ENCODE peak calls at places on chromosomes 12 and 14, in five cellular contexts. One of them, this sample, is unnamed.
A peak's percentile ranks its signal among the peaks of the same experiment; 100 is the strongest.

GRCh38 chr12:99521664-99522063 is 125.9 kb upstream of the GARIN6 start:
- DNase-seq in Ammon's horn: no peak
- DNase-seq in activated T-cell treated with anti-CD3 and anti-CD28 coated beads, Interleukin-2, amount 50 U/mL, for 72 hours: no peak
- DNase-seq in fibroblast of mammary gland: no peak
- DNase-seq in CD4-positive, alpha-beta T cell: no peak
- DNase-seq in this sample: no peak

GRCh38 chr12:47509398-47509851 is 196.4 kb downstream of the RPAP3 start:
- DNase-seq in fibroblast of mammary gland: peak; percentile 8
- DNase-seq in Ammon's horn: no peak
- DNase-seq in CD4-positive, alpha-beta T cell: no peak
- DNase-seq in activated T-cell treated with anti-CD3 and anti-CD28 coated beads, Interleukin-2, amount 50 U/mL, for 72 hours: no peak
- DNase-seq in this sample: peak; percentile 90

GRCh38 chr12:21169878-21170472 is 39.0 kb downstream of the SLCO1B1 start:
- DNase-seq in activated T-cell treated with anti-CD3 and anti-CD28 coated beads, Interleukin-2, amount 50 U/mL, for 72 hours: peak; percentile 17
- DNase-seq in CD4-positive, alpha-beta T cell: no peak
- DNase-seq in fibroblast of mammary gland: peak; percentile 31
- DNase-seq in Ammon's horn: no peak
- DNase-seq in this sample: peak; percentile 7

GRCh38 chr14:33916663-33917565 is 34.0 kb downstream of the EGLN3 start:
- DNase-seq in CD4-positive, alpha-beta T cell: no peak
- DNase-seq in Ammon's horn: no peak
- DNase-seq in fibroblast of mammary gland: peak; percentile 61
- DNase-seq in activated T-cell treated with anti-CD3 and anti-CD28 coated beads, Interleukin-2, amount 50 U/mL, for 72 hours: no peak
- DNase-seq in this sample: peak; percentile 42

GRCh38 chr12:106342397-106343212 is 14.9 kb upstream of the POLR3B start:
- DNase-seq in activated T-cell treated with anti-CD3 and anti-CD28 coated beads, Interleukin-2, amount 50 U/mL, for 72 hours: no peak
- DNase-seq in CD4-positive, alpha-beta T cell: no peak
- DNase-seq in Ammon's horn: peak; percentile 26
- DNase-seq in fibroblast of mammary gland: peak; percentile 89
- DNase-seq in this sample: peak; percentile 74

GRCh38 chr12:66742508-66743367 is 63.9 kb upstream of the GRIP1 start:
- DNase-seq in CD4-positive, alpha-beta T cell: no peak
- DNase-seq in Ammon's horn: no peak
- DNase-seq in activated T-cell treated with anti-CD3 and anti-CD28 coated beads, Interleukin-2, amount 50 U/mL, for 72 hours: no peak
- DNase-seq in fibroblast of mammary gland: no peak
- DNase-seq in this sample: no peak

GRCh38 chr12:25866586-25867378 is 91.7 kb upstream of the RASSF8 start:
- DNase-seq in Ammon's horn: no peak
- DNase-seq in fibroblast of mammary gland: no peak
- DNase-seq in activated T-cell treated with anti-CD3 and anti-CD28 coated beads, Interleukin-2, amount 50 U/mL, for 72 hours: no peak
- DNase-seq in CD4-positive, alpha-beta T cell: no peak
- DNase-seq in this sample: peak; percentile 75

GRCh38 chr12:30146561-30146960 is 362.8 kb upstream of the TMTC1 start:
- DNase-seq in Ammon's horn: no peak
- DNase-seq in fibroblast of mammary gland: no peak
- DNase-seq in CD4-positive, alpha-beta T cell: no peak
- DNase-seq in activated T-cell treated with anti-CD3 and anti-CD28 coated beads, Interleukin-2, amount 50 U/mL, for 72 hours: no peak
- DNase-seq in this sample: no peak

GRCh38 chr12:77204055-77204454 is 138.7 kb upstream of the E2F7 start:
- DNase-seq in Ammon's horn: no peak
- DNase-seq in fibroblast of mammary gland: peak; percentile 17
- DNase-seq in activated T-cell treated with anti-CD3 and anti-CD28 coated beads, Interleukin-2, amount 50 U/mL, for 72 hours: no peak
- DNase-seq in CD4-positive, alpha-beta T cell: no peak
- DNase-seq in this sample: peak; percentile 13

GRCh38 chr14:104878582-104878981 is 13.5 kb downstream of the CEP170B start:
- DNase-seq in activated T-cell treated with anti-CD3 and anti-CD28 coated beads, Interleukin-2, amount 50 U/mL, for 72 hours: no peak
- DNase-seq in Ammon's horn: no peak
- DNase-seq in fibroblast of mammary gland: no peak
- DNase-seq in CD4-positive, alpha-beta T cell: no peak
- DNase-seq in this sample: no peak

GRCh38 chr14:73789996-73790581 is 61.5 kb upstream of the PTGR2 start:
- DNase-seq in CD4-positive, alpha-beta T cell: no peak
- DNase-seq in activated T-cell treated with anti-CD3 and anti-CD28 coated beads, Interleukin-2, amount 50 U/mL, for 72 hours: no peak
- DNase-seq in Ammon's horn: peak; percentile 93
- DNase-seq in fibroblast of mammary gland: peak; percentile 98
- DNase-seq in this sample: peak; percentile 91

GRCh38 chr12:47804177-47804576 is 15.5 kb downstream of the HDAC7 start:
- DNase-seq in fibroblast of mammary gland: no peak
- DNase-seq in Ammon's horn: no peak
- DNase-seq in activated T-cell treated with anti-CD3 and anti-CD28 coated beads, Interleukin-2, amount 50 U/mL, for 72 hours: no peak
- DNase-seq in CD4-positive, alpha-beta T cell: no peak
- DNase-seq in this sample: no peak

GRCh38 chr12:120925740-120926563 is 21.8 kb upstream of the SPPL3 start:
- DNase-seq in fibroblast of mammary gland: no peak
- DNase-seq in CD4-positive, alpha-beta T cell: no peak
- DNase-seq in activated T-cell treated with anti-CD3 and anti-CD28 coated beads, Interleukin-2, amount 50 U/mL, for 72 hours: no peak
- DNase-seq in Ammon's horn: no peak
- DNase-seq in this sample: no peak

GRCh38 chr12:26195641-26196423 is 459 bp downstream of the SSPN start:
- DNase-seq in activated T-cell treated with anti-CD3 and anti-CD28 coated beads, Interleukin-2, amount 50 U/mL, for 72 hours: no peak
- DNase-seq in Ammon's horn: peak; percentile 85
- DNase-seq in CD4-positive, alpha-beta T cell: no peak
- DNase-seq in fibroblast of mammary gland: peak; percentile 45
- DNase-seq in this sample: peak; percentile 60

GRCh38 chr14:106848330-106849121 is 1322.1 kb downstream of the TMEM121 start:
- DNase-seq in activated T-cell treated with anti-CD3 and anti-CD28 coated beads, Interleukin-2, amount 50 U/mL, for 72 hours: peak; percentile 14
- DNase-seq in CD4-positive, alpha-beta T cell: no peak
- DNase-seq in Ammon's horn: no peak
- DNase-seq in fibroblast of mammary gland: peak; percentile 24
- DNase-seq in this sample: peak; percentile 41

GRCh38 chr12:68918960-68919359 is 14.0 kb downstream of the CPM start:
- DNase-seq in CD4-positive, alpha-beta T cell: no peak
- DNase-seq in activated T-cell treated with anti-CD3 and anti-CD28 coated beads, Interleukin-2, amount 50 U/mL, for 72 hours: peak; percentile 6
- DNase-seq in fibroblast of mammary gland: no peak
- DNase-seq in Ammon's horn: no peak
- DNase-seq in this sample: no peak

GRCh38 chr14:31297701-31298344 is 90.2 kb upstream of the HECTD1 start:
- DNase-seq in activated T-cell treated with anti-CD3 and anti-CD28 coated beads, Interleukin-2, amount 50 U/mL, for 72 hours: no peak
- DNase-seq in Ammon's horn: no peak
- DNase-seq in fibroblast of mammary gland: peak; percentile 42
- DNase-seq in CD4-positive, alpha-beta T cell: no peak
- DNase-seq in this sample: no peak

GRCh38 chr12:100404769-100405407 is 48.0 kb downstream of the SLC17A8 start:
- DNase-seq in fibroblast of mammary gland: peak; percentile 67
- DNase-seq in CD4-positive, alpha-beta T cell: no peak
- DNase-seq in Ammon's horn: no peak
- DNase-seq in activated T-cell treated with anti-CD3 and anti-CD28 coated beads, Interleukin-2, amount 50 U/mL, for 72 hours: peak; percentile 44
- DNase-seq in this sample: no peak

GRCh38 chr14:95348395-95349080 is 28.8 kb upstream of the CLMN start:
- DNase-seq in activated T-cell treated with anti-CD3 and anti-CD28 coated beads, Interleukin-2, amount 50 U/mL, for 72 hours: no peak
- DNase-seq in fibroblast of mammary gland: no peak
- DNase-seq in Ammon's horn: no peak
- DNase-seq in CD4-positive, alpha-beta T cell: no peak
- DNase-seq in this sample: no peak

GRCh38 chr14:98925362-98926040 is 346.5 kb downstream of the BCL11B start:
- DNase-seq in CD4-positive, alpha-beta T cell: no peak
- DNase-seq in Ammon's horn: no peak
- DNase-seq in activated T-cell treated with anti-CD3 and anti-CD28 coated beads, Interleukin-2, amount 50 U/mL, for 72 hours: no peak
- DNase-seq in fibroblast of mammary gland: no peak
- DNase-seq in this sample: no peak

GRCh38 chr14:102629011-102629444 is 36.6 kb downstream of the RCOR1 start:
- DNase-seq in fibroblast of mammary gland: no peak
- DNase-seq in CD4-positive, alpha-beta T cell: no peak
- DNase-seq in activated T-cell treated with anti-CD3 and anti-CD28 coated beads, Interleukin-2, amount 50 U/mL, for 72 hours: no peak
- DNase-seq in Ammon's horn: no peak
- DNase-seq in this sample: no peak

GRCh38 chr14:85934123-85934885 is 404.4 kb downstream of the FLRT2 start:
- DNase-seq in Ammon's horn: peak; percentile 28
- DNase-seq in fibroblast of mammary gland: peak; percentile 41
- DNase-seq in activated T-cell treated with anti-CD3 and anti-CD28 coated beads, Interleukin-2, amount 50 U/mL, for 72 hours: peak; percentile 53
- DNase-seq in CD4-positive, alpha-beta T cell: peak; percentile 29
- DNase-seq in this sample: peak; percentile 79

GRCh38 chr12:6250343-6250742 is 50.1 kb downstream of the CD9 start:
- DNase-seq in Ammon's horn: no peak
- DNase-seq in fibroblast of mammary gland: no peak
- DNase-seq in activated T-cell treated with anti-CD3 and anti-CD28 coated beads, Interleukin-2, amount 50 U/mL, for 72 hours: no peak
- DNase-seq in CD4-positive, alpha-beta T cell: no peak
- DNase-seq in this sample: no peak

GRCh38 chr14:36717363-36717762 is 55.7 kb downstream of the PAX9 start:
- DNase-seq in CD4-positive, alpha-beta T cell: no peak
- DNase-seq in Ammon's horn: no peak
- DNase-seq in fibroblast of mammary gland: no peak
- DNase-seq in activated T-cell treated with anti-CD3 and anti-CD28 coated beads, Interleukin-2, amount 50 U/mL, for 72 hours: no peak
- DNase-seq in this sample: no peak

GRCh38 chr14:96424104-96424989 is 32.4 kb downstream of the AK7 start:
- DNase-seq in fibroblast of mammary gland: peak; percentile 82
- DNase-seq in CD4-positive, alpha-beta T cell: peak; percentile 1
- DNase-seq in Ammon's horn: peak; percentile 85
- DNase-seq in activated T-cell treated with anti-CD3 and anti-CD28 coated beads, Interleukin-2, amount 50 U/mL, for 72 hours: peak; percentile 35
- DNase-seq in this sample: peak; percentile 71

GRCh38 chr12:89732511-89732910 is 23.9 kb upstream of the ATP2B1 start:
- DNase-seq in fibroblast of mammary gland: peak; percentile 49
- DNase-seq in Ammon's horn: no peak
- DNase-seq in activated T-cell treated with anti-CD3 and anti-CD28 coated beads, Interleukin-2, amount 50 U/mL, for 72 hours: no peak
- DNase-seq in CD4-positive, alpha-beta T cell: no peak
- DNase-seq in this sample: no peak

GRCh38 chr12:26156201-26156871 is 31.5 kb upstream of the BHLHE41 start:
- DNase-seq in Ammon's horn: no peak
- DNase-seq in activated T-cell treated with anti-CD3 and anti-CD28 coated beads, Interleukin-2, amount 50 U/mL, for 72 hours: no peak
- DNase-seq in CD4-positive, alpha-beta T cell: no peak
- DNase-seq in fibroblast of mammary gland: no peak
- DNase-seq in this sample: no peak

GRCh38 chr12:131618303-131618658 is 92.6 kb upstream of the SFSWAP start:
- DNase-seq in activated T-cell treated with anti-CD3 and anti-CD28 coated beads, Interleukin-2, amount 50 U/mL, for 72 hours: no peak
- DNase-seq in CD4-positive, alpha-beta T cell: no peak
- DNase-seq in fibroblast of mammary gland: no peak
- DNase-seq in Ammon's horn: no peak
- DNase-seq in this sample: no peak

GRCh38 chr12:109994262-109995175 is 1.6 kb downstream of the GIT2 start:
- DNase-seq in fibroblast of mammary gland: no peak
- DNase-seq in activated T-cell treated with anti-CD3 and anti-CD28 coated beads, Interleukin-2, amount 50 U/mL, for 72 hours: no peak
- DNase-seq in CD4-positive, alpha-beta T cell: no peak
- DNase-seq in Ammon's horn: no peak
- DNase-seq in this sample: no peak

GRCh38 chr12:74752196-74752595 is 214.6 kb downstream of the ATXN7L3B start:
- DNase-seq in CD4-positive, alpha-beta T cell: no peak
- DNase-seq in fibroblast of mammary gland: no peak
- DNase-seq in Ammon's horn: no peak
- DNase-seq in activated T-cell treated with anti-CD3 and anti-CD28 coated beads, Interleukin-2, amount 50 U/mL, for 72 hours: no peak
- DNase-seq in this sample: no peak

GRCh38 chr12:121974026-121974985 is 47.4 kb upstream of the BCL7A start:
- DNase-seq in Ammon's horn: no peak
- DNase-seq in fibroblast of mammary gland: no peak
- DNase-seq in activated T-cell treated with anti-CD3 and anti-CD28 coated beads, Interleukin-2, amount 50 U/mL, for 72 hours: no peak
- DNase-seq in CD4-positive, alpha-beta T cell: no peak
- DNase-seq in this sample: peak; percentile 35

GRCh38 chr14:51202914-51203665 is 37.0 kb upstream of the TMX1 start:
- DNase-seq in activated T-cell treated with anti-CD3 and anti-CD28 coated beads, Interleukin-2, amount 50 U/mL, for 72 hours: peak; percentile 2
- DNase-seq in Ammon's horn: no peak
- DNase-seq in fibroblast of mammary gland: no peak
- DNase-seq in CD4-positive, alpha-beta T cell: no peak
- DNase-seq in this sample: no peak